ENCODE peak calls at places on chromosomes 13 and 19, in seven cellular contexts. H is spleen, V is upper lobe of left lung, O is stomach, C is H1, E is SK-N-SH, U is transverse colon. R is an unnamed sample.
A peak's percentile ranks its signal among the peaks of the same experiment; 100 is the strongest.

GRCh38 chr13:20387006-20387405 is 138.7 kb downstream of the CRYL1 start:
- DNase-seq in H (no peak), V (no peak), O (peak; percentile 14), C (no peak), E (no peak), U (no peak), R (no peak)

GRCh38 chr13:30985637-30986205 is 53.3 kb downstream of the TEX26 start:
- DNase-seq in H (no peak), V (no peak), O (no peak), C (no peak), E (no peak), U (no peak), R (no peak)

GRCh38 chr13:71015021-71015420 is 852.0 kb downstream of the DACH1 start:
- DNase-seq in H (no peak), V (no peak), O (no peak), C (no peak), E (no peak), U (no peak), R (no peak)

GRCh38 chr13:113655358-113656014 is 2.5 kb downstream of the ATP4B start:
- DNase-seq in H (peak; percentile 41), V (peak; percentile 55), O (peak; percentile 10), C (no peak), E (no peak), U (no peak), R (peak; percentile 45)

GRCh38 chr19:47157455-47158321 is 27.1 kb downstream of the SAE1 start:
- DNase-seq in H (peak; percentile 80), V (no peak), O (peak; percentile 33), C (peak; percentile 66), E (no peak), U (peak; percentile 64), R (peak; percentile 74)

GRCh38 chr19:9986787-9987281 is 23.5 kb downstream of the COL5A3 start:
- DNase-seq in H (no peak), V (no peak), O (no peak), C (no peak), E (no peak), U (peak; percentile 13), R (peak; percentile 81)

GRCh38 chr13:60155978-60156377 is 7.8 kb downstream of the DIAPH3 start:
- DNase-seq in H (no peak), V (no peak), O (no peak), C (no peak), E (no peak), U (no peak), R (no peak)

GRCh38 chr13:110015253-110015652 is 228.9 kb upstream of the IRS2 start:
- DNase-seq in H (no peak), V (no peak), O (peak; percentile 71), C (no peak), E (no peak), U (no peak), R (no peak)

GRCh38 chr13:39915418-39915817 is 260.0 kb downstream of the COG6 start:
- DNase-seq in H (no peak), V (no peak), O (no peak), C (no peak), E (no peak), U (no peak), R (no peak)

GRCh38 chr19:45753548-45753947 is 15.5 kb downstream of the SIX5 start:
- DNase-seq in H (no peak), V (no peak), O (no peak), C (no peak), E (no peak), U (no peak), R (no peak)

GRCh38 chr13:19984430-19985218 is 26.1 kb downstream of the ZMYM2 start:
- DNase-seq in H (no peak), V (no peak), O (no peak), C (no peak), E (peak; percentile 20), U (no peak), R (no peak)

GRCh38 chr13:109816979-109817275 is 30.5 kb upstream of the IRS2 start:
- DNase-seq in H (no peak), V (no peak), O (no peak), C (no peak), E (no peak), U (no peak), R (no peak)

GRCh38 chr13:28333204-28333900 is 161.6 kb downstream of the FLT1 start:
- DNase-seq in H (no peak), V (no peak), O (no peak), C (no peak), E (no peak), U (no peak), R (no peak)

GRCh38 chr13:83819156-83819555 is 63.1 kb downstream of the SLITRK1 start:
- DNase-seq in H (no peak), V (no peak), O (no peak), C (no peak), E (no peak), U (no peak), R (no peak)

GRCh38 chr13:23921451-23921888 is 24.2 kb upstream of the C1QTNF9B start:
- DNase-seq in H (no peak), V (no peak), O (no peak), C (peak; percentile 54), E (peak; percentile 36), U (no peak), R (no peak)

GRCh38 chr13:33348366-33348765 is 62.8 kb upstream of the STARD13 start:
- DNase-seq in H (no peak), V (no peak), O (no peak), C (no peak), E (no peak), U (no peak), R (no peak)

GRCh38 chr19:6530385-6531162 is at the start of gene TNFSF9:
- DNase-seq in H (peak; percentile 95), V (peak; percentile 99), O (peak; percentile 89), C (no peak), E (peak; percentile 90), U (peak; percentile 94), R (peak; percentile 95)

GRCh38 chr19:43620061-43621001 is 902 bp upstream of the ZNF428 start:
- DNase-seq in H (no peak), V (no peak), O (no peak), C (no peak), E (no peak), U (no peak), R (no peak)

GRCh38 chr19:47446534-47447469 is 24.9 kb downstream of the SLC8A2 start:
- DNase-seq in H (no peak), V (peak; percentile 82), O (peak; percentile 27), C (peak; percentile 79), E (peak; percentile 90), U (peak; percentile 32), R (no peak)

GRCh38 chr13:28527629-28528028 is 32.7 kb upstream of the FLT1 start:
- DNase-seq in H (peak; percentile 88), V (no peak), O (no peak), C (no peak), E (no peak), U (no peak), R (no peak)

GRCh38 chr13:30019648-30020626 is 169.5 kb upstream of the UBL3 start:
- DNase-seq in H (no peak), V (no peak), O (no peak), C (no peak), E (no peak), U (no peak), R (no peak)

GRCh38 chr19:30742539-30742938 is 370.4 kb downstream of the ZNF536 start:
- DNase-seq in H (no peak), V (no peak), O (no peak), C (no peak), E (peak; percentile 63), U (no peak), R (no peak)

GRCh38 chr19:55255618-55256423 is 3.0 kb downstream of the PPP6R1 start:
- DNase-seq in H (peak; percentile 87), V (no peak), O (peak; percentile 46), C (no peak), E (no peak), U (peak; percentile 42), R (no peak)

GRCh38 chr19:2079076-2079864 is 16.9 kb downstream of the MOB3A start:
- DNase-seq in H (no peak), V (peak; percentile 65), O (no peak), C (no peak), E (peak; percentile 10), U (no peak), R (no peak)

GRCh38 chr13:109146912-109147624 is 517.7 kb downstream of the MYO16 start:
- DNase-seq in H (no peak), V (no peak), O (no peak), C (no peak), E (peak; percentile 45), U (no peak), R (no peak)

DNA sequence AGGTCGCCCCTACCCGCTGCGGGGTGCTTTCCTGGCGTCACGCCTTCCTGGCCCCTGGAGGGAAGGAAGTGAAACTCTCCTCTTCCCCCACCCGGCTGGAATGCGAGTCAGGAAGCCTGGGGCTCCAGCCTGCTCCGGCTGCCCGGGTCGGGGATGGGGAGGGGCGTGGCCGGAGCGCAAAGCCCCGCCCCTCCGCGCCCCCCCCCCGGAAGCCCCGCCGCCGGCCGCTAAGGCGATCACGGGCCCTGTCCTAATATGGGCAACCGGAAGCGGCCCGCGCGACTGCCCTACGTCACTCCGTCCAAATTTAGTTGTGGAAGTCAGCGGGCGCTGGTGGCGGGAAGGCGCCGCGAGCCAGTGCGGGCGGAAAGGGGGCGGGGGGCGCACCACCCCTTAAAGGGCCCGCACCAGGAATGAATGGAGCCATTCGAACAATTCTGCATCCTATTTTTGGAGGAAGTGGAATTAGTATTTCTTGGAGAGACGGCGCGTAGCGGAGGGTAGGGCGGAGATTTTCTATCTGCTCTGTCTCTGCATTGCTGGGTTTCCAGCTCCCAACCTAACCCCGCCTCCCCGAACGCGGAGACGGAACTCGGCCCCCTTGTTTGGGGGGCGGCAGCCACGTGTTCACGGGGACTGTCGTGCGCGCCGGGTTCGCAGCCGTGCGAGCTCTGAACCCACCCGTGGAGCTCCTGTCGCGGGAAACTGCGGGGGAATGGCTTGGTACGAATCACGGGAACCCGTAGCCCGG is 1.6 kb downstream of the IER2 start:
- DNase-seq in H (peak; percentile 98), V (peak; percentile 99), O (peak; percentile 99), C (no peak), E (peak; percentile 95), U (peak; percentile 98), R (peak; percentile 99)
- TF ChIP-seq CTCF in H (no peak), V (peak; percentile 13), O (no peak), C (no peak), E (no peak), U (no peak), R (peak; percentile 15)

DNA sequence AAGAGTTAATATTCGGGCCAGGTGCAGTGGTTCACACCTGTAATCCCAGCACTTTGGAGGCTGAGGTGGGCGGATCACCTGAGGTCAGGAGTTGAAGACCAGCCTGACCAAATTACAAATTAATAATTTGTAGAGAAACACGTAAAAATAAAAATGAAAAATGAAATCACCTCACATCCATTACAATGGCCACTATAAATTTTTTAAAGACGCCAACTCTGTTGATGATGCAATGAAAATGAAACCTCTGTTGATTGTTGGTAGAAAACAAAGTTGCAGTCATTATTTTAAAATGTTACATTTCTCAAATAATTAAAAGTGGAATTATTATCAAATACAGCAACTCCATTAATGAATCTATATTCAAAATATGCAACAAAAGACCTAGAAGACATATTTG is 26.8 kb downstream of the ZNF100 start:
- DNase-seq in H (no peak), V (no peak), O (no peak), C (no peak), E (no peak), U (no peak), R (no peak)
- H3K36me3 ChIP-seq in H (peaks cover 52% of the 10 kb centered on the region), V (peaks cover 8% of the 10 kb centered on the region), O (peaks cover 5% of the 10 kb centered on the region), C (no peaks in the 10 kb centered on the region), E (peaks cover 58% of the 10 kb centered on the region), U (peaks cover 67% of the 10 kb centered on the region), R (peaks cover 12% of the 10 kb centered on the region)

GRCh38 chr13:48233097-48233885 is at the start of gene ITM2B:
- DNase-seq in H (peak; percentile 95), V (peak; percentile 94), O (peak; percentile 82), C (no peak), E (peak; percentile 97), U (peak; percentile 82), R (peak; percentile 91)
- TF ChIP-seq POLR2AphosphoS5 in H (peak; percentile 98), V (peak; percentile 54), O (peak; percentile 66), C (peak; percentile 76), E (peak; percentile 88), U (peak; percentile 95), R (peak; percentile 97)

GRCh38 chr19:17555480-17555928 is at the start of gene COLGALT1:
- DNase-seq in H (peak; percentile 100), V (peak; percentile 99), O (peak; percentile 100), C (peak; percentile 80), E (peak; percentile 99), U (peak; percentile 100), R (peak; percentile 99)
- TF ChIP-seq CTCF in H (peak; percentile 25), V (no peak), O (no peak), C (no peak), E (no peak), U (no peak), R (no peak)

R was measured in sigmoid colon.